ENCODE peak calls at places on chromosomes 2 and 18, in six cellular contexts. M, J, R, P, G and E are unnamed samples.

GRCh38 chr18:57833441-57834101 is 30.5 kb upstream of the ATP8B1 start:
- DNase-seq in J (no peak), M (peak; percentile 29), R (no peak), P (no peak), G (no peak), E (no peak)

GRCh38 chr2:8653485-8653884 is 28.4 kb upstream of the ID2 start:
- DNase-seq in P (no peak), G (no peak), R (no peak), M (no peak), J (no peak), E (peak; percentile 41)

GRCh38 chr18:33116376-33116775 is 324.1 kb downstream of the CCDC178 start:
- DNase-seq in J (no peak), M (peak; percentile 14), G (no peak), P (no peak), R (peak; percentile 30), E (peak; percentile 49)

GRCh38 chr2:196660264-196660663 is 20.7 kb downstream of the CCDC150 start:
- DNase-seq in R (no peak), J (no peak), P (no peak), G (no peak), M (no peak), E (no peak)

GRCh38 chr2:21372654-21373053 is 248.9 kb downstream of the TDRD15 start:
- DNase-seq in P (no peak), J (no peak), R (no peak), M (peak; percentile 18), G (no peak), E (no peak)

GRCh38 chr18:77223221-77223639 is 26.4 kb upstream of the GALR1 start:
- DNase-seq in J (no peak), R (no peak), G (no peak), P (no peak), M (no peak), E (no peak)

GRCh38 chr18:62288669-62289016 is 36.5 kb upstream of the TNFRSF11A start:
- DNase-seq in M (no peak), P (no peak), G (no peak), J (no peak), R (no peak), E (no peak)

GRCh38 chr18:6249788-6250187 is 164.9 kb downstream of the L3MBTL4 start:
- DNase-seq in J (no peak), P (no peak), M (no peak), G (no peak), R (no peak), E (no peak)

GRCh38 chr2:100745630-100746029 is 74.3 kb upstream of the NPAS2 start:
- DNase-seq in G (no peak), P (no peak), J (no peak), M (no peak), R (no peak), E (no peak)

GRCh38 chr2:120330946-120331822 is 14.8 kb upstream of the INHBB start:
- DNase-seq in G (no peak), P (no peak), R (no peak), J (no peak), M (no peak), E (no peak)

GRCh38 chr2:207279520-207279919 is 113.8 kb upstream of the KLF7 start:
- DNase-seq in P (no peak), J (no peak), R (no peak), M (no peak), G (no peak), E (no peak)

GRCh38 chr2:127511917-127512316 is 14.4 kb downstream of the IWS1 start:
- DNase-seq in R (no peak), M (no peak), J (no peak), P (no peak), G (no peak), E (no peak)

GRCh38 chr18:13577091-13577697 is 149.2 kb downstream of the FAM210A start:
- DNase-seq in M (no peak), J (no peak), P (no peak), G (peak; percentile 70), R (no peak), E (no peak)

GRCh38 chr2:58140508-58141072 is 94.0 kb downstream of the VRK2 start:
- DNase-seq in R (no peak), G (no peak), P (no peak), J (no peak), M (peak; percentile 76), E (no peak)

GRCh38 chr2:235263205-235264120 is 230.4 kb upstream of the AGAP1 start:
- DNase-seq in J (peak; percentile 90), P (peak; percentile 85), R (peak; percentile 53), G (peak; percentile 94), M (peak; percentile 83), E (peak; percentile 68)

GRCh38 chr2:54709341-54709809 is 14.1 kb upstream of the EML6 start:
- DNase-seq in G (no peak), J (no peak), R (peak; percentile 63), M (no peak), P (no peak), E (peak; percentile 78)

GRCh38 chr2:200484934-200485333 is 24.9 kb downstream of the KCTD18 start:
- DNase-seq in J (no peak), M (no peak), G (no peak), R (no peak), P (no peak), E (no peak)

GRCh38 chr2:191417746-191418145 is 172.5 kb downstream of the MYO1B start:
- DNase-seq in P (no peak), R (no peak), G (no peak), M (no peak), J (no peak), E (no peak)

DNA sequence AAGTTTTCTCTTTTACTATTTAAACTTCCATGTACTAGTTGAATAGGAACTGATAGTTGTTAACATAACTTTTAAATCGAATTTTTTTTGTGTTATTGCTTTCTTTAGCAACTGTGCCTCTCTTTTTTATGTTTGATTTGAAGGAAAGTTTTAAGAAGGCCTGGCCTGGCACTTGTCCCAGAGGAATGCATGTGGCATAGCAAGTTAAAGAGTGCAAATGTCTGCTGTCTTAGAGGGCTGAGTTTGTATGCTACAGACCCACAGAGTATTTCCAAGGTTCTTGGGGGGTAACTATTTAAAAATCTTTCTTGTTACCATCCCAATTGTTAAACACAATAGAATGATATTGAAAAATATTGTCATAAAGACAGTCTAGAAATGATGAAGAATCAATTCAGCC is 47.0 kb downstream of the MTCL1 start:
- DNase-seq in M (peak; percentile 61), P (no peak), G (no peak), R (no peak), J (no peak), E (no peak)
- H3K36me3 ChIP-seq in M (peaks cover 8% of the 10 kb centered on the region), P (no peaks in the 10 kb centered on the region), G (no peaks in the 10 kb centered on the region), R (no peaks in the 10 kb centered on the region), J (no peaks in the 10 kb centered on the region), E (no peaks in the 10 kb centered on the region)

GRCh38 chr2:47626664-47627063 is 156.3 kb upstream of the MSH6 start:
- DNase-seq in P (no peak), J (no peak), M (no peak), R (no peak), G (no peak), E (no peak)
- TF ChIP-seq CTCF in P (no peak), J (no peak), M (no peak), R (no peak), G (no peak), E (no peak)

GRCh38 chr2:5373200-5373599 is 319.0 kb upstream of the SOX11 start:
- DNase-seq in M (no peak), J (no peak), R (no peak), P (no peak), G (no peak), E (no peak)
- H3K4me3 ChIP-seq in M (no peak overlapping the region), J (no peak overlapping the region), R (no peak overlapping the region), P (no peak overlapping the region), G (no peak overlapping the region), E (no peak overlapping the region)

DNA sequence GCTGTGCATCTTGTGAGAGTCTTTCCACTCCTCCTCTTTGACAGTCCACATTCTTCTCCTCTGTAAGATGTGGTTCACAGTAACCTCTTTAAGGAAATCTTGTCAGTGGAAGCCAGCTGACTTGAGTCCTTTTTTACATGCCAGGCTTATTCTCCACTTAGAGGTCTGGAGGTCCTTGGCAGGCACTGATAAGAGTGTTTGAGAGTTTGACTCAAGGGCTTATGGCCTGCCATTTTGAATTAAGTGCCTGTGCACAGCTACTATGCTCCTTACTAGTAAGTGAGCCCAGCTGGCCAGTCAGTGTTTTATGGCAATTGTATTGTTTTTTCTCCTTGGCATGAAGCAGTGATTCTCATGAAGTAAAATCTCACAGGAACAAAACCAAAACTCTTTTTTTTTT is 108.8 kb upstream of the IL1R2 start:
- DNase-seq in R (no peak), J (no peak), P (no peak), M (no peak), G (no peak), E (no peak)
- H3K36me3 ChIP-seq in R (peaks cover 69% of the 10 kb centered on the region), J (no peaks in the 10 kb centered on the region), P (peaks cover 64% of the 10 kb centered on the region), M (peaks cover 8% of the 10 kb centered on the region), G (peaks cover 31% of the 10 kb centered on the region), E (peaks cover 54% of the 10 kb centered on the region)

DNA sequence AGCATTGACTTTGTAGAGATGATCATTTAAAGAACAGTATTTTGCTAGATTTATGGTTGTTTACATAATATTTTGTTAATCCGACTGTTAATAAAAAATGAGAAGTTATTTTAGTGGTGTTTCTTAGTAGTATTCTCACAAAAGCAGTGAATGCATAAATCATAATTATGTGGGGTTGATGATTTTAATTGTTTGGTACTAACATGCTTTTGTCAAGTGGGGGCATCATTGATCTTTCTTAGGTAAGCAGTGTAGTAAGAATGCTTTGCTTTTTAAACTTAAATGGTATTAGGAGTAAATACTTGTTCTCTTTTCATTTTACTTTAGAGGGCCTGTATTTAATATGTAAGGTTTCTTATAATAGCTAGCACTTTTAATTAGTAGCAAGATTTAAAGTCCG is 109.2 kb upstream of the OTX1 start:
- DNase-seq in R (no peak), J (no peak), M (no peak), P (no peak), G (no peak), E (no peak)
- TF ChIP-seq CTCF in R (no peak), J (no peak), M (no peak), P (no peak), G (no peak), E (no peak)

DNA sequence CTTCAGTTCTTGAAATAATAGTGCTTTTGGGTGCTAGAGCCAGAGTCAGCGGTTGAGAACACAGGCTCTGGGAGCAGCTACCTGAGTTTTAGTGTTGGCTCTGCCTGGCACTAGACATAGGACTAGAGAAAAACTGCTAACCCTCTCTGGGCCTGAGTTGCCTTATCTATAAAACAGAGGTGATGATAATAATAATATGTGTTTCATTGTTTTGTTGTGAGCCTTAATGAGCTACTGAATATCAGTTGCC is 391.7 kb downstream of the PTPRM start:
- DNase-seq in R (no peak), M (no peak), G (no peak), J (no peak), P (no peak), E (no peak)
- H3K4me3 ChIP-seq in R (no peak overlapping the region), M (peak overlapping the region; percentile 23), G (no peak overlapping the region), J (no peak overlapping the region), P (no peak overlapping the region), E (no peak overlapping the region)

GRCh38 chr2:27199241-27199640 is 12.6 kb upstream of the ATRAID start:
- DNase-seq in M (no peak), P (no peak), G (no peak), J (no peak), R (no peak), E (no peak)

GRCh38 chr2:27203741-27204140 is 8.1 kb upstream of the ATRAID start:
- DNase-seq in M (no peak), R (no peak), P (no peak), G (no peak), J (no peak), E (no peak)

GRCh38 chr2:27202829-27203228 is 9.0 kb upstream of the ATRAID start:
- DNase-seq in G (no peak), R (no peak), J (no peak), M (no peak), P (no peak), E (no peak)

GRCh38 chr2:27204566-27204965 is 7.3 kb upstream of the ATRAID start:
- DNase-seq in G (no peak), R (no peak), J (no peak), P (no peak), M (no peak), E (no peak)

GRCh38 chr2:27201675-27202074 is 10.2 kb upstream of the ATRAID start:
- DNase-seq in P (no peak), R (no peak), G (no peak), J (no peak), M (no peak), E (no peak)
- H3K36me3 ChIP-seq in P (peaks cover 74% of the 10 kb centered on the region), R (peaks cover 64% of the 10 kb centered on the region), G (peaks cover 47% of the 10 kb centered on the region), J (peaks cover 2% of the 10 kb centered on the region), M (peaks cover 12% of the 10 kb centered on the region), E (peaks cover 57% of the 10 kb centered on the region)